ENCODE peak calls at places on chromosomes 2 and 18, in eight cellular contexts. O is H9; Q is sigmoid colon; N is cardiac muscle cell; L is CD4-positive, alpha-beta T cell; E is stomach; H is neural progenitor cell; B is uterus. W is an unnamed sample.

GRCh38 chr2:39996653-39997080 is 217.6 kb upstream of the THUMPD2 start:
- DNase-seq in O (no peak), Q (no peak), N (no peak), L (no peak), E (no peak), H (no peak), B (no peak), W (no peak)

GRCh38 chr2:147989102-147989501 is 31.4 kb downstream of the ORC4 start:
- DNase-seq in O (no peak), Q (no peak), N (no peak), L (no peak), E (no peak), H (no peak), B (no peak), W (no peak)

GRCh38 chr2:27593240-27593639 is 10.4 kb downstream of the ZNF512 start:
- DNase-seq in O (no peak), Q (no peak), N (no peak), L (no peak), E (no peak), H (no peak), B (no peak), W (no peak)

GRCh38 chr2:225512873-225513580 is 113.5 kb downstream of the NYAP2 start:
- DNase-seq in O (no peak), Q (no peak), N (no peak), L (no peak), E (no peak), H (no peak), B (no peak), W (no peak)

GRCh38 chr2:163799807-163800206 is 64.0 kb upstream of the FIGN start:
- DNase-seq in O (no peak), Q (no peak), N (peak), L (no peak), E (no peak), H (no peak), B (no peak), W (no peak)

GRCh38 chr2:160205511-160205910 is 5.4 kb upstream of the ITGB6 start:
- DNase-seq in O (no peak), Q (peak), N (no peak), L (no peak), E (peak), H (no peak), B (no peak), W (peak)

GRCh38 chr2:27844821-27845255 is 45.3 kb downstream of the RBKS start:
- DNase-seq in O (no peak), Q (no peak), N (no peak), L (no peak), E (no peak), H (no peak), B (no peak), W (no peak)

GRCh38 chr2:19571773-19572172 is 213.3 kb upstream of the OSR1 start:
- DNase-seq in O (no peak), Q (no peak), N (no peak), L (no peak), E (no peak), H (no peak), B (no peak), W (no peak)

GRCh38 chr2:101311390-101312019 is 3.0 kb upstream of the RNF149 start:
- DNase-seq in O (no peak), Q (no peak), N (no peak), L (no peak), E (no peak), H (no peak), B (no peak), W (no peak)

GRCh38 chr2:25245141-25245540 is 76.8 kb upstream of the POMC start:
- DNase-seq in O (no peak), Q (no peak), N (no peak), L (no peak), E (no peak), H (no peak), B (no peak), W (no peak)

GRCh38 chr2:40372586-40372985 is 79.3 kb downstream of the SLC8A1 start:
- DNase-seq in O (no peak), Q (no peak), N (no peak), L (no peak), E (no peak), H (no peak), B (no peak), W (no peak)

GRCh38 chr2:100891911-100892642 is 72.1 kb downstream of the NPAS2 start:
- DNase-seq in O (no peak), Q (no peak), N (no peak), L (no peak), E (no peak), H (no peak), B (no peak), W (no peak)

GRCh38 chr2:216632321-216632951 is 784 bp upstream of the IGFBP2 start:
- DNase-seq in O (peak), Q (no peak), N (peak), L (no peak), E (no peak), H (peak), B (no peak), W (no peak)

GRCh38 chr2:66440692-66441091 is 5.8 kb downstream of the MEIS1 start:
- DNase-seq in O (no peak), Q (peak), N (peak), L (no peak), E (no peak), H (peak), B (peak), W (no peak)

GRCh38 chr18:24209558-24209957 is 70.7 kb downstream of the CABYR start:
- DNase-seq in O (no peak), Q (no peak), N (no peak), L (no peak), E (no peak), H (no peak), B (no peak), W (no peak)

GRCh38 chr2:8004250-8004681 is 677.6 kb upstream of the ID2 start:
- DNase-seq in O (no peak), Q (peak), N (no peak), L (no peak), E (no peak), H (no peak), B (peak), W (peak)

GRCh38 chr2:6986251-6986893 is 69.2 kb downstream of the RNF144A start:
- DNase-seq in O (no peak), Q (no peak), N (no peak), L (no peak), E (no peak), H (peak), B (no peak), W (no peak)

GRCh38 chr2:225002039-225002655 is 40.1 kb downstream of the DOCK10 start:
- DNase-seq in O (peak), Q (no peak), N (peak), L (peak), E (peak), H (peak), B (no peak), W (peak)

GRCh38 chr2:180124273-180124881 is 117.3 kb upstream of the CWC22 start:
- DNase-seq in O (peak), Q (no peak), N (peak), L (no peak), E (no peak), H (peak), B (no peak), W (no peak)

GRCh38 chr2:109021895-109022300 is 32.9 kb upstream of the EDAR start:
- DNase-seq in O (no peak), Q (no peak), N (no peak), L (no peak), E (no peak), H (no peak), B (no peak), W (no peak)

GRCh38 chr18:28582724-28583123 is 405.8 kb upstream of the CDH2 start:
- DNase-seq in O (no peak), Q (no peak), N (no peak), L (no peak), E (no peak), H (no peak), B (no peak), W (no peak)

GRCh38 chr2:236946871-236947270 is 138.8 kb upstream of the COPS8 start:
- DNase-seq in O (no peak), Q (peak), N (no peak), L (no peak), E (no peak), H (no peak), B (no peak), W (no peak)

GRCh38 chr2:181457121-181457740 is at the start of gene ITGA4:
- DNase-seq in O (peak), Q (peak), N (peak), L (peak), E (peak), H (peak), B (peak), W (peak)

GRCh38 chr2:199738723-199739412 is 112.1 kb downstream of the FTCDNL1 start:
- DNase-seq in O (no peak), Q (no peak), N (no peak), L (no peak), E (no peak), H (no peak), B (no peak), W (no peak)

GRCh38 chr2:48357351-48357750 is 172.6 kb upstream of the STON1 start:
- DNase-seq in O (no peak), Q (no peak), N (no peak), L (no peak), E (no peak), H (no peak), B (no peak), W (no peak)
- H3K27ac ChIP-seq in O (no peak), Q (no peak), N (no peak), L (peak), E (peak), H (no peak), B (no peak), W (no peak)

GRCh38 chr2:45028276-45028675 is 19.0 kb upstream of the SIX2 start:
- DNase-seq in O (no peak), Q (no peak), N (no peak), L (no peak), E (no peak), H (no peak), B (no peak), W (no peak)

GRCh38 chr2:45033331-45033730 is 24.1 kb upstream of the SIX2 start:
- DNase-seq in O (no peak), Q (no peak), N (no peak), L (no peak), E (no peak), H (no peak), B (no peak), W (no peak)

GRCh38 chr2:45030553-45030952 is 21.3 kb upstream of the SIX2 start:
- DNase-seq in O (no peak), Q (no peak), N (no peak), L (no peak), E (no peak), H (no peak), B (no peak), W (no peak)

GRCh38 chr2:45029215-45029614 is 20.0 kb upstream of the SIX2 start:
- DNase-seq in O (no peak), Q (no peak), N (no peak), L (no peak), E (no peak), H (no peak), B (no peak), W (no peak)

DNA sequence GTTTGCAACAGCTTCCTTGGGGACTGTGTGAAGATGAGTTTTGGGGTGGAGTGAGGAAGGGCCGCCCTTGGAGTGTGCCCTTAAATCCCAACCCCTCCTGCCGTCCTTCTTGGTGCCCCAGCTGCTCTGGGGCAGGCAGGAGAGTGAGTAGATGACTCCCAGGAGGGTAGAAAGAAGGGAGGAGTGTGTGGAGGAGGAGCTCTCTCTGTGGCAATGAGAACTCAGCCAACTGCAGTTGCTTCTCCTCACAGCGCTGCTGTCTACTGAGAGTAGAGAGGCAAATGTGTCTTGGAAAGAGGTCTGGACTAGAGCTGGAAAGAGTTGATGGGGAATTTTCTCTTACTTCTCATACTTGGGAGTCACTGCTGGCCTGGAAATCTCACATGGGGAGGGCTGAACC is 21.8 kb upstream of the SIX2 start:
- DNase-seq in O (no peak), Q (no peak), N (no peak), L (no peak), E (no peak), H (no peak), B (no peak), W (no peak)
- H3K27ac ChIP-seq in O (no peak), Q (no peak), N (no peak), L (no peak), E (no peak), H (no peak), B (no peak), W (no peak)

DNA sequence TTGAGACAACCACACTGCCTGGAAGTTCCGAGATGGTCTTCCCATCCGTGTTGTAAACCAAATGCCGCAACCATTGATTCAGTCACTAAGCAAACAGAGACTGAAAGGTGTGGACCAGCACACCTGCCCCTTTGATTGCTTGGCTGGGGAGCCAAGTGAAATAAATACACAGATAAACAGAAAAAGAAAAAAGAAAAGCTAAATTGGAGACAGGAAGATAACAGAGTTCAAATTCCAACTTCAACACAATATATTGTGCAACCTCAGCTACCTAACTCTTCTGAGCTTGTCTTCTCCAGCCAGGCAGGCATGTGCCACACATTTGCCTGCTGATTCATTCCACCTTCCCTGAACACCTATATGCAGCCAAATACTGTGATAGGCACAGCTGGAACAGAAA is 110.9 kb downstream of the PID1 start:
- DNase-seq in O (no peak), Q (no peak), N (no peak), L (no peak), E (peak), H (no peak), B (no peak), W (peak)
- H3K27ac ChIP-seq in O (no peak), Q (no peak), N (no peak), L (no peak), E (peak), H (no peak), B (no peak), W (peak)

GRCh38 chr2:239293450-239294430 is 107.1 kb downstream of the HDAC4 start:
- DNase-seq in O (no peak), Q (peak), N (no peak), L (peak), E (no peak), H (peak), B (peak), W (peak)

GRCh38 chr2:239294571-239295054 is 106.2 kb downstream of the HDAC4 start:
- DNase-seq in O (no peak), Q (peak), N (no peak), L (no peak), E (no peak), H (no peak), B (peak), W (peak)

GRCh38 chr2:239297142-239298125 is 103.4 kb downstream of the HDAC4 start:
- DNase-seq in O (no peak), Q (peak), N (no peak), L (no peak), E (no peak), H (no peak), B (peak), W (peak)

GRCh38 chr2:239296020-239296932 is 104.5 kb downstream of the HDAC4 start:
- DNase-seq in O (no peak), Q (peak), N (no peak), L (no peak), E (peak), H (no peak), B (peak), W (no peak)

GRCh38 chr2:239295377-239296019 is 105.3 kb downstream of the HDAC4 start:
- DNase-seq in O (no peak), Q (no peak), N (no peak), L (no peak), E (no peak), H (peak), B (no peak), W (no peak)
- H3K27ac ChIP-seq in O (no peak), Q (peak), N (no peak), L (peak), E (peak), H (peak), B (peak), W (peak)

GRCh38 chr2:62812921-62813825 is 107.7 kb downstream of the EHBP1 start:
- DNase-seq in O (no peak), Q (no peak), N (no peak), L (no peak), E (no peak), H (no peak), B (no peak), W (no peak)
- H3K27ac ChIP-seq in O (no peak), Q (no peak), N (no peak), L (no peak), E (no peak), H (no peak), B (no peak), W (no peak)

DNA sequence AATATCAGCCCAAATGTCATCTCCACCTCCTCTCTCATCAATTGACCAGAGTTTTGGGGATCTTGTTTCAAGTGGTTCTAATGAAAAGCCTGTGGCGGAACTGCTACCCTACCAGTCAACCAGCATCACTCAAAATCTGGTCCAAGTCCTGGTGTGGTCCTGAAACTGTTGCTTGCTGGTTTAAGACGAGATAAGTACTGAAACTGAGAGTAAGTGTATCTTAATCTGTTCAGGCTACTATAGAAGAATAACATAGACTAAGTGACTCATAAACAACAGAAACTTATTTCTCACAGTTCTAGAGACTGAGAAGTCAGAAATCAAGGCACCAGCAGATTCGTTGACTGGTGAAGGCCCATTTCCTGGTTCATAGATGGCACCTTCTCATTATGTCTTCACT is 884 bp upstream of the GALNT5 start:
- DNase-seq in O (no peak), Q (no peak), N (no peak), L (no peak), E (no peak), H (no peak), B (no peak), W (no peak)
- H3K27ac ChIP-seq in O (no peak), Q (no peak), N (no peak), L (no peak), E (peak), H (no peak), B (no peak), W (no peak)

DNA sequence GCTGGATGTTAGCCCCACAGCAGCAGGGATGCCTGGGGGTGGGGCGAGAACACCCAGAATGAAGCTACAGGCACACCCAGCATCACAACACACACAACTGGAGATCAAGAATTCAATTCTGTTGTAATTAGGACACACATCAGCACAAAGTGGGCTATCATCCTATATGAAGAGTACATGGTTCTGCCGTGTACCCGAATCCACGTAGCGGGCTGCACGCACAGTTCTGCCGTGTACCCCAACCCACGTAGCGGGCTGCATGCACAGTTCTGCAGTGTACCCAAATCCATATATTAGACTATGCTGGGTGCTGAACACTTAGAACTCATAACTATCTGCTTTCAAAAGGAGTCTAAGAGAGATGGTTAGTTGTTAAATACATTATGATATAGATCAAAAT is 86.5 kb downstream of the EIPR1 start:
- DNase-seq in O (no peak), Q (peak), N (no peak), L (no peak), E (peak), H (no peak), B (no peak), W (no peak)
- H3K27ac ChIP-seq in O (no peak), Q (no peak), N (no peak), L (no peak), E (no peak), H (no peak), B (no peak), W (no peak)

GRCh38 chr2:134359367-134360081 is 105.7 kb downstream of the MGAT5 start:
- DNase-seq in O (no peak), Q (peak), N (no peak), L (no peak), E (no peak), H (no peak), B (no peak), W (no peak)
- H3K27ac ChIP-seq in O (no peak), Q (no peak), N (no peak), L (no peak), E (no peak), H (no peak), B (no peak), W (no peak)

GRCh38 chr2:144479659-144480058 is 40.3 kb downstream of the ZEB2 start:
- DNase-seq in O (peak), Q (no peak), N (no peak), L (no peak), E (no peak), H (peak), B (no peak), W (no peak)
- H3K27ac ChIP-seq in O (peak), Q (no peak), N (peak), L (no peak), E (peak), H (peak), B (no peak), W (no peak)

W was measured in gastrocnemius medialis.